ENCODE peak calls at places on chromosomes 6 and 20, in nine cellular contexts. One of them, this sample, is unnamed.

GRCh38 chr20:61220131-61220530 is 31.9 kb upstream of the CDH4 start:
- DNase-seq in lower leg skin: no peak
- DNase-seq in GM12891: no peak
- DNase-seq in breast epithelium: no peak
- DNase-seq in sigmoid colon: no peak
- DNase-seq in heart left ventricle: no peak
- DNase-seq in testis: no peak
- DNase-seq in Peyer's patch: no peak
- DNase-seq in A549: no peak
- DNase-seq in this sample: no peak

GRCh38 chr20:21511850-21512633 is 1.8 kb downstream of the NKX2-2 start:
- DNase-seq in lower leg skin: no peak
- DNase-seq in GM12891: no peak
- DNase-seq in breast epithelium: no peak
- DNase-seq in sigmoid colon: no peak
- DNase-seq in heart left ventricle: no peak
- DNase-seq in testis: no peak
- DNase-seq in Peyer's patch: no peak
- DNase-seq in A549: no peak
- DNase-seq in this sample: no peak

GRCh38 chr6:134420638-134421181 is 102.8 kb upstream of the SGK1 start:
- DNase-seq in lower leg skin: no peak
- DNase-seq in GM12891: no peak
- DNase-seq in breast epithelium: no peak
- DNase-seq in sigmoid colon: no peak
- DNase-seq in heart left ventricle: no peak
- DNase-seq in testis: no peak
- DNase-seq in Peyer's patch: no peak
- DNase-seq in A549: peak; percentile 75
- DNase-seq in this sample: no peak

GRCh38 chr20:54431545-54431944 is 43.8 kb upstream of the DOK5 start:
- DNase-seq in lower leg skin: no peak
- DNase-seq in GM12891: no peak
- DNase-seq in breast epithelium: no peak
- DNase-seq in sigmoid colon: no peak
- DNase-seq in heart left ventricle: no peak
- DNase-seq in testis: no peak
- DNase-seq in Peyer's patch: no peak
- DNase-seq in A549: no peak
- DNase-seq in this sample: no peak

GRCh38 chr6:41548098-41548840 is 2.1 kb downstream of the FOXP4 start:
- DNase-seq in lower leg skin: no peak
- DNase-seq in GM12891: no peak
- DNase-seq in breast epithelium: no peak
- DNase-seq in sigmoid colon: no peak
- DNase-seq in heart left ventricle: no peak
- DNase-seq in testis: no peak
- DNase-seq in Peyer's patch: peak; percentile 61
- DNase-seq in A549: no peak
- DNase-seq in this sample: no peak

GRCh38 chr6:1612902-1613301 is 3.2 kb downstream of the FOXC1 start:
- DNase-seq in lower leg skin: no peak
- DNase-seq in GM12891: no peak
- DNase-seq in breast epithelium: no peak
- DNase-seq in sigmoid colon: no peak
- DNase-seq in heart left ventricle: no peak
- DNase-seq in testis: no peak
- DNase-seq in Peyer's patch: no peak
- DNase-seq in A549: no peak
- DNase-seq in this sample: peak; percentile 94

GRCh38 chr6:53792016-53792415 is 2.8 kb upstream of the LRRC1 start:
- DNase-seq in lower leg skin: no peak
- DNase-seq in GM12891: no peak
- DNase-seq in breast epithelium: no peak
- DNase-seq in sigmoid colon: no peak
- DNase-seq in heart left ventricle: no peak
- DNase-seq in testis: no peak
- DNase-seq in Peyer's patch: no peak
- DNase-seq in A549: no peak
- DNase-seq in this sample: no peak

GRCh38 chr6:117137711-117138110 is 127.6 kb upstream of the VGLL2 start:
- DNase-seq in lower leg skin: no peak
- DNase-seq in GM12891: no peak
- DNase-seq in breast epithelium: no peak
- DNase-seq in sigmoid colon: no peak
- DNase-seq in heart left ventricle: no peak
- DNase-seq in testis: no peak
- DNase-seq in Peyer's patch: no peak
- DNase-seq in A549: no peak
- DNase-seq in this sample: no peak

GRCh38 chr6:2771021-2771558 is 5.9 kb downstream of the WRNIP1 start:
- DNase-seq in lower leg skin: no peak
- DNase-seq in GM12891: no peak
- DNase-seq in breast epithelium: no peak
- DNase-seq in sigmoid colon: no peak
- DNase-seq in heart left ventricle: no peak
- DNase-seq in testis: no peak
- DNase-seq in Peyer's patch: no peak
- DNase-seq in A549: no peak
- DNase-seq in this sample: no peak

GRCh38 chr6:134721095-134721400 is 228.9 kb downstream of the ALDH8A1 start:
- DNase-seq in lower leg skin: no peak
- DNase-seq in GM12891: no peak
- DNase-seq in breast epithelium: no peak
- DNase-seq in sigmoid colon: no peak
- DNase-seq in heart left ventricle: no peak
- DNase-seq in testis: no peak
- DNase-seq in Peyer's patch: no peak
- DNase-seq in A549: no peak
- DNase-seq in this sample: no peak

GRCh38 chr20:41734506-41734945 is 116.3 kb upstream of the CHD6 start:
- DNase-seq in lower leg skin: peak; percentile 17
- DNase-seq in GM12891: peak; percentile 14
- DNase-seq in breast epithelium: no peak
- DNase-seq in sigmoid colon: no peak
- DNase-seq in heart left ventricle: peak; percentile 33
- DNase-seq in testis: peak; percentile 71
- DNase-seq in Peyer's patch: peak; percentile 30
- DNase-seq in A549: peak; percentile 54
- DNase-seq in this sample: peak; percentile 49

GRCh38 chr20:49297605-49298530 is 20.0 kb upstream of the ZNFX1 start:
- DNase-seq in lower leg skin: no peak
- DNase-seq in GM12891: no peak
- DNase-seq in breast epithelium: no peak
- DNase-seq in sigmoid colon: peak; percentile 65
- DNase-seq in heart left ventricle: no peak
- DNase-seq in testis: no peak
- DNase-seq in Peyer's patch: no peak
- DNase-seq in A549: no peak
- DNase-seq in this sample: no peak

GRCh38 chr20:4252005-4252404 is 236.6 kb upstream of the RNF24 start:
- DNase-seq in lower leg skin: no peak
- DNase-seq in GM12891: no peak
- DNase-seq in breast epithelium: no peak
- DNase-seq in sigmoid colon: no peak
- DNase-seq in heart left ventricle: no peak
- DNase-seq in testis: no peak
- DNase-seq in Peyer's patch: no peak
- DNase-seq in A549: no peak
- DNase-seq in this sample: no peak

GRCh38 chr6:155317186-155317585 is 2.9 kb upstream of the TFB1M start:
- DNase-seq in lower leg skin: no peak
- DNase-seq in GM12891: no peak
- DNase-seq in breast epithelium: no peak
- DNase-seq in sigmoid colon: no peak
- DNase-seq in heart left ventricle: no peak
- DNase-seq in testis: no peak
- DNase-seq in Peyer's patch: no peak
- DNase-seq in A549: no peak
- DNase-seq in this sample: no peak

GRCh38 chr6:29490552-29490951 is 2.8 kb upstream of the MAS1L start:
- DNase-seq in lower leg skin: no peak
- DNase-seq in GM12891: no peak
- DNase-seq in breast epithelium: no peak
- DNase-seq in sigmoid colon: no peak
- DNase-seq in heart left ventricle: no peak
- DNase-seq in testis: no peak
- DNase-seq in Peyer's patch: no peak
- DNase-seq in A549: no peak
- DNase-seq in this sample: no peak

GRCh38 chr6:167976708-167977107 is 20.8 kb upstream of the KIF25 start:
- DNase-seq in lower leg skin: no peak
- DNase-seq in GM12891: no peak
- DNase-seq in breast epithelium: no peak
- DNase-seq in sigmoid colon: no peak
- DNase-seq in heart left ventricle: no peak
- DNase-seq in testis: no peak
- DNase-seq in Peyer's patch: no peak
- DNase-seq in A549: no peak
- DNase-seq in this sample: no peak

GRCh38 chr6:140001005-140001404 is 626.6 kb upstream of the CITED2 start:
- DNase-seq in lower leg skin: no peak
- DNase-seq in GM12891: no peak
- DNase-seq in breast epithelium: no peak
- DNase-seq in sigmoid colon: no peak
- DNase-seq in heart left ventricle: no peak
- DNase-seq in testis: no peak
- DNase-seq in Peyer's patch: no peak
- DNase-seq in A549: no peak
- DNase-seq in this sample: no peak

GRCh38 chr20:8153281-8153908 is 21.3 kb downstream of the PLCB1 start:
- DNase-seq in lower leg skin: no peak
- DNase-seq in GM12891: no peak
- DNase-seq in breast epithelium: no peak
- DNase-seq in sigmoid colon: no peak
- DNase-seq in heart left ventricle: no peak
- DNase-seq in testis: no peak
- DNase-seq in Peyer's patch: no peak
- DNase-seq in A549: no peak
- DNase-seq in this sample: no peak

GRCh38 chr6:158654498-158654897 is 4.6 kb downstream of the SYTL3 start:
- DNase-seq in lower leg skin: peak; percentile 58
- DNase-seq in GM12891: no peak
- DNase-seq in breast epithelium: no peak
- DNase-seq in sigmoid colon: peak; percentile 96
- DNase-seq in heart left ventricle: peak; percentile 91
- DNase-seq in testis: peak; percentile 70
- DNase-seq in Peyer's patch: peak; percentile 36
- DNase-seq in A549: no peak
- DNase-seq in this sample: no peak
- TF ChIP-seq POLR2A in lower leg skin: no peak
- TF ChIP-seq POLR2A in GM12891: no peak
- TF ChIP-seq POLR2A in breast epithelium: no peak
- TF ChIP-seq POLR2A in sigmoid colon: no peak
- TF ChIP-seq POLR2A in heart left ventricle: peak; percentile 17
- TF ChIP-seq POLR2A in testis: no peak
- TF ChIP-seq POLR2A in Peyer's patch: no peak
- TF ChIP-seq POLR2A in A549: no peak
- TF ChIP-seq POLR2A in this sample: no peak

DNA sequence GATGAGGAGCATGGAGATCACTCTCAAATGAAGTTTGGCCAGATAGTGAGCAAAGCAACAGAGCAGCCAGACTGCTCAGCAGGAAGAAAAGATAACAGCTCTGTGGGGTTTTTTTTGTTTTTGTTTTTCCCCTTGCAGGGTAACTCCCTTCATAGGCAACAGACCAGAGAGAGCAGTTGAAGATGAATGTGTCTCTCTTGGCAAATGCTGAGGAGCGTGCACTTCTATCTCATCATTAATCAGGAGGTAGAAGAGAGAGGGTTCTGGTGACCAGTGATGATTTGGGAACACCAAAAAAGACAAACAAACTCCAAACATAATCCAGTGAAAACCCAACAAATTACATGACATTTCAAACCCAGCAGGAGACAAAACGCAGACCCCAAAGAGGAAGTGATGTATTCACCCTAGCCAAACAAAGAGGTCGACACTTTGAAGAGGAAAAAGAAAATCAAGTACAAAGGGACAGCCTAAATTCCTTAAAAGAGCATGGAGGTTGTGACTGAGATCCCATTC is 66.2 kb upstream of the RREB1 start:
- DNase-seq in lower leg skin: no peak
- DNase-seq in GM12891: no peak
- DNase-seq in breast epithelium: no peak
- DNase-seq in sigmoid colon: no peak
- DNase-seq in heart left ventricle: no peak
- DNase-seq in testis: no peak
- DNase-seq in Peyer's patch: no peak
- DNase-seq in A549: no peak
- DNase-seq in this sample: no peak
- TF ChIP-seq POLR2A in lower leg skin: no peak
- TF ChIP-seq POLR2A in GM12891: no peak
- TF ChIP-seq POLR2A in breast epithelium: no peak
- TF ChIP-seq POLR2A in sigmoid colon: no peak
- TF ChIP-seq POLR2A in heart left ventricle: no peak
- TF ChIP-seq POLR2A in testis: no peak
- TF ChIP-seq POLR2A in Peyer's patch: no peak
- TF ChIP-seq POLR2A in A549: no peak
- TF ChIP-seq POLR2A in this sample: no peak

DNA sequence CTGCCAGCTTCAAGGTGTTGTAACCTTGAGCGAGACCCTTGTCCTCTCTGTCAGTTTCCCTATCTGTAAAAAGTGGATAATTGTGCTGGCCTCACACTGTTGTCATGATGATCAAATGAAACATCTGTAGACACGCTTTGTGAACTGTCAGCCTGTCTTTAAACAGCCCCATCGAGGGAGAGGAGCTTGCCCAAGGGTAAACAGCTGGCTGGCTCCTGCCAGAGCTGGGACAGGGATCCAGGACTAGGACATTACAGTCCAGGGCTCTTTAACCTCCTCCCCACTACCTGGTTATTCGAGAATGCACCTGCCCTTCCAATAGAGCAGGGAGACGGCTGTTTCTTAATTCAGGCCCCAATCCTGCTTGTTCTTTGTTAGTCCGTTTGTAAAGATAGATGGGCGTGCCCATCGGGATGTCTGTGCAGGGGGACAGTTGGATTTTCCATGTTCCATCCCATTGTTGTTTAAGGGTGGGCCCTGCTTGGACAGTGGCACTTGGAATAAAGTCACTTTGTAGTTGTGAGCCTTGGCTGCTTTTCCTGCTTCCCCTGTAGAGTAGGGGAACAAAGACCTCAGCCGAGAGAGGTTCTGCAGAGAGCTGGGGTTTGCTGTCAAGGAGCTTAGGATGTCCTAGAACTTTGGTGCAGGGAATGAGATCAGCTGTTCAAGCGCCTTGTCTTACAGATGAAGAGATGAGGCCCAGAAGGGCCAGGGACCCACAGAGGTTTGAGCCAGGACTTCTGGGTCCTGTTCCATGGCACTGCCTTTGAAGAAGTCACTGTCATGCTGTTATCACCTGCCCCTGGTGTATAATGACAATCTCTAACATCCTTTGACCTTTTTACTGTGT is 77.9 kb upstream of the MYL9 start:
- DNase-seq in lower leg skin: no peak
- DNase-seq in GM12891: no peak
- DNase-seq in breast epithelium: no peak
- DNase-seq in sigmoid colon: no peak
- DNase-seq in heart left ventricle: no peak
- DNase-seq in testis: no peak
- DNase-seq in Peyer's patch: no peak
- DNase-seq in A549: no peak
- DNase-seq in this sample: no peak
- TF ChIP-seq POLR2A in lower leg skin: no peak
- TF ChIP-seq POLR2A in GM12891: no peak
- TF ChIP-seq POLR2A in breast epithelium: no peak
- TF ChIP-seq POLR2A in sigmoid colon: no peak
- TF ChIP-seq POLR2A in heart left ventricle: no peak
- TF ChIP-seq POLR2A in testis: no peak
- TF ChIP-seq POLR2A in Peyer's patch: no peak
- TF ChIP-seq POLR2A in A549: no peak
- TF ChIP-seq POLR2A in this sample: no peak

GRCh38 chr6:109447087-109447486 is 6.6 kb downstream of the SMPD2 start:
- DNase-seq in lower leg skin: peak; percentile 10
- DNase-seq in GM12891: no peak
- DNase-seq in breast epithelium: no peak
- DNase-seq in sigmoid colon: no peak
- DNase-seq in heart left ventricle: no peak
- DNase-seq in testis: no peak
- DNase-seq in Peyer's patch: no peak
- DNase-seq in A549: no peak
- DNase-seq in this sample: no peak
- TF ChIP-seq POLR2A in lower leg skin: no peak
- TF ChIP-seq POLR2A in GM12891: no peak
- TF ChIP-seq POLR2A in breast epithelium: no peak
- TF ChIP-seq POLR2A in sigmoid colon: no peak
- TF ChIP-seq POLR2A in heart left ventricle: no peak
- TF ChIP-seq POLR2A in testis: no peak
- TF ChIP-seq POLR2A in Peyer's patch: no peak
- TF ChIP-seq POLR2A in A549: no peak
- TF ChIP-seq POLR2A in this sample: no peak